ENCODE peak calls at places on chromosomes 3 and 15, in nine cellular contexts. W is CD8-positive, alpha-beta T cell; A is PC-3; D is heart right ventricle; E is progenitor cell of endocrine pancreas; T is right atrium auricular region; N is adrenal gland; Z is mammary epithelial cell; G is neural crest cell. Y is an unnamed sample.
A peak's percentile ranks its signal among the peaks of the same experiment; 100 is the strongest.

GRCh38 chr15:72782993-72783562 is 480 bp downstream of the ADPGK start:
- DNase-seq in T (peak; percentile 60), E (no peak), D (peak; percentile 44), Z (peak; percentile 41), A (peak; percentile 12), N (peak; percentile 56), W (peak; percentile 8), G (no peak), Y (peak; percentile 41)

GRCh38 chr15:62165029-62165792 is at the start of gene C2CD4B:
- DNase-seq in E (peak; percentile 41), N (peak; percentile 5), D (peak; percentile 82), G (peak; percentile 30), W (no peak), Z (peak; percentile 12), T (peak; percentile 62), A (no peak), Y (no peak)

GRCh38 chr3:71175722-71176365 is 407.7 kb downstream of the FOXP1 start:
- DNase-seq in G (no peak), A (no peak), Z (no peak), W (no peak), D (no peak), N (no peak), T (no peak), E (no peak), Y (no peak)

GRCh38 chr15:33955945-33956344 is 12.4 kb upstream of the CHRM5 start:
- DNase-seq in D (no peak), E (no peak), G (no peak), T (no peak), Z (no peak), N (no peak), A (no peak), W (no peak), Y (no peak)

GRCh38 chr15:52733696-52734255 is 54.6 kb upstream of the ATOSA start:
- DNase-seq in N (peak; percentile 3), E (no peak), G (no peak), W (no peak), D (no peak), A (no peak), T (no peak), Z (no peak), Y (no peak)

GRCh38 chr3:120145498-120146285 is 51.4 kb upstream of the GSK3B start:
- DNase-seq in E (no peak), Z (peak; percentile 100), A (peak; percentile 94), D (no peak), G (no peak), T (no peak), N (no peak), W (no peak), Y (peak; percentile 84)

GRCh38 chr3:89300519-89300918 is 193.1 kb downstream of the EPHA3 start:
- DNase-seq in W (no peak), E (no peak), G (no peak), A (peak; percentile 12), Z (peak; percentile 9), N (no peak), D (no peak), T (no peak), Y (no peak)

GRCh38 chr3:52432631-52433030 is 12.3 kb downstream of the SEMA3G start:
- DNase-seq in N (peak; percentile 76), G (no peak), T (no peak), Z (no peak), D (peak; percentile 72), A (no peak), E (no peak), W (no peak), Y (no peak)

GRCh38 chr3:126961191-126961790 is 21.6 kb upstream of the PLXNA1 start:
- DNase-seq in E (no peak), W (no peak), A (peak; percentile 75), T (peak; percentile 93), Z (peak; percentile 78), N (peak; percentile 89), D (peak; percentile 77), G (no peak), Y (peak; percentile 83)

GRCh38 chr3:112514527-112515128 is 15.4 kb upstream of the BTLA start:
- DNase-seq in W (no peak), D (no peak), A (no peak), E (no peak), T (no peak), Z (no peak), G (no peak), N (no peak), Y (no peak)

GRCh38 chr3:81214626-81215025 is 546.8 kb downstream of the GBE1 start:
- DNase-seq in T (no peak), N (no peak), D (no peak), G (no peak), A (peak; percentile 23), E (no peak), W (no peak), Z (no peak), Y (no peak)

GRCh38 chr3:51705276-51706020 is 1.4 kb upstream of the GRM2 start:
- DNase-seq in N (no peak), T (no peak), D (no peak), E (no peak), A (no peak), W (no peak), G (no peak), Z (no peak), Y (no peak)

GRCh38 chr3:16789344-16790100 is 95.2 kb upstream of the PLCL2 start:
- DNase-seq in Z (no peak), T (no peak), D (no peak), G (no peak), E (no peak), N (no peak), A (no peak), W (no peak), Y (no peak)

GRCh38 chr3:193894121-193894863 is 241.7 kb upstream of the HES1 start:
- DNase-seq in Z (no peak), W (no peak), T (no peak), N (peak; percentile 21), E (no peak), D (peak; percentile 42), A (no peak), G (no peak), Y (no peak)

DNA sequence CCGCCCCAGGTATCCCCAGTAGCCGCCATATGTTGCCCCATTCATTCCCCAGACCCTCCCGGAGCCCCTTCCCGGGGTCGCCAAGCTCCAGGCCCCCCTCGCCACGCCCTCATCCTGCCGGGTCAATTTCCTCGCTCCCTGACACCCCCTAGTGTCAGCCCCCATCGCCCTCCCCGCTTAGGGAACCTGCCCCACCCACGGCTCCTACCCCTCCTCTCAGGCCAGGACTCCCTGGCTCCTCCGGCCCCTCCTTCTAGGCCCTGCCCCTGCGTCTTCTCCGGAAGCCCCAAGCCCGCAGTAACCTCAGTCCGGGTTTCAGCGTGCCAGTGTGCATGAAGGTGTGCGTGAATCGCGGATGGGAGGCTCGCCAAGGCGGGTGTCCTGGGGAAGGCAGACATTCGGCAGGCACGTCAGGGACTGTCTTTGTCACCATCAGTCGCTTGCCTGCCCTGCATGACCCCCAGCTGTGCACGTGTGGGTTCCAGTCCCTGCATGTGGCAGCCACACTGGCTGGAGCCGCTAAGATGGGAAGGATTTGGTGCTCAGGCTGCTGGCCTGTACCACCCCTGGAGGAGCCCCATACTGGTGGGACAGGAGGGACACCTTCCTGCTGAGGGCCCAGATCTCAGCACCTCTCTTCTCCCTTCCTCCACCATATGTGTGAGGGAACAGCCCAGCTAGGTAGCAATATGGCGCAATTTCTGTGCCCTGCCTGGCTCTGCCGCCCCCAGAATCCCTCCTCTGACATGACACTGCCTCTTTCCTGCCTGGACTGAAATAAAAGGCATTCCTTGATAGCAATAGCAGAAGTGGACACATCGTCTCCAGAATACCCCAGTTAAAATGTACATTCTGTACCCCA is 704 bp downstream of the DISP2 start:
- DNase-seq in W (no peak), D (no peak), E (no peak), G (peak; percentile 24), N (no peak), T (no peak), A (peak; percentile 27), Z (no peak), Y (no peak)
- TF ChIP-seq CTCF in W (no peak), D (peak; percentile 22), E (peak; percentile 6), G (no peak), N (no peak), T (no peak), A (peak; percentile 25), Z (peak; percentile 6), Y (no peak)

DNA sequence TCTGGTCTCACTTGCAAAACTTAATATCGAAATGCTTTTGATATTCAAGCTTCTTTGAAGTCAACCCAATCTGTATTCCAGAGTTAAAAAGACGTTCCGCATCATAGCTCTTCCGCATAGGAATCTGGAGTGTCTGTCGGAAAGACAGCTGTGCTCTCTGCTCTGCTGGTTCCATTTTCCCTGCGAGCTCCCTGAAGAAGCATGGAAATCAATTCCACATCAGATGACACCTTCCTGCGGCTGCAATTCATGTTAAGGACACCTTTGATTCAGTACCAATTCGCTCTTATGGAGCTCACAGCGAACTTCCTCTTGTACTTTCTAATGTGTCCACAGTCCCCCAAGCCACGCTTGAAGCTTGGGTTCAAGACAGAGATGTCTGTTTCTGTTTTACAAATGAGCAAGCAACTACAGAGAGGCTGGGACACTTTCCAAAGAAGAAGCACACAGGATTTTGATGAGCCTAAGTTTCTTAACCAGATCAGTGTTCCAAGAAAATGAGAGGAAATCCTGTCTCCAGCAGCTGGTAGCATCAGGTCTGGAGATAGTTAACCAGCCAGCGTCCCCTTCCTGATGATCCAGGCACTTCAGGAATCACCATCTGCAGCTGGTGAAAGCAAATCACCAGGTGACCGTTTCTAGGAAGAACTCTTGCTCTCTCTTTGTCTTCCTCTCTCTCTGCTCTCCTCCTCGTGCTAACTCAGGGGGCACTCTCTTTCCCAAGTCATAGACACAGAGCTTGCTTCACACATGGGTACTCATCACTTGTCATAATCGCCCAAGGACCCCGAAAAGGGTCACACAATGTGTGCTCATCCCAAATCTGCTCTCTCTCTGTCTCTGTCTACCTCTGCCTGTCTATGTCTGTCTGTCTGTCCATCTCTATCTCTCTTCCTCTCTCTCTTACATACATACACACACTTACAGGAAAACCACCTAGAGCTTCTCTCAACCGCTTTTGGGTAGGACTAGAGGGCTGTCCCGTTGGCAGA is 281.7 kb downstream of the FAM43A start:
- DNase-seq in E (no peak), T (peak; percentile 16), Z (no peak), D (no peak), A (no peak), N (no peak), W (no peak), G (no peak), Y (no peak)
- TF ChIP-seq CTCF in E (no peak), T (no peak), Z (no peak), D (no peak), A (no peak), N (no peak), W (no peak), G (no peak), Y (no peak)

GRCh38 chr15:51499379-51499976 is 123.1 kb downstream of the DMXL2 start:
- DNase-seq in G (no peak), T (no peak), E (no peak), W (no peak), Z (peak; percentile 48), D (no peak), A (peak; percentile 60), N (no peak), Y (peak; percentile 52)
- TF ChIP-seq CTCF in G (peak; percentile 61), T (peak; percentile 22), E (peak; percentile 59), W (no peak), Z (peak; percentile 80), D (peak; percentile 25), A (peak; percentile 77), N (no peak), Y (peak; percentile 50)

DNA sequence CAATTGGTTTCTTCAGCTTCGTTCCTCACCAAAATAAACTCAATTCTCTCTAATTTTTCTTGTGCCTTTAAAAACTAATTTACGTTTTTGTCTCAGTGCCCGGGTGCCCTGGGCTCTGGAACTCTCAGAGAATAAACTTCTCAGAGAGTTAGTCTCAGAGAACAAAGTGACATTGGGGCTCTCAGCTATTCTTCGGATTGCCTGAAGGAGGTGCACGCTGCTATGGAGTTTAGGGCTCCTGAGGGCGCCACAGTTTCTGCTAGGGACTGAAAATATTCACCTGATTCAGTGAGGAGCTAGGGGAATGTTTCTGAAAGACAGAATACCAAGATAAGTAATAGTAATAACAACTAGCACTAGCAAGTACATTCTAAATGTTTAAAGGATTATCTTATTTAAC is 22.7 kb downstream of the ZIC4 start:
- DNase-seq in W (no peak), A (peak; percentile 18), E (no peak), N (no peak), T (no peak), D (no peak), G (no peak), Z (no peak), Y (no peak)
- TF ChIP-seq CTCF in W (no peak), A (peak; percentile 60), E (peak; percentile 50), N (no peak), T (no peak), D (no peak), G (peak; percentile 43), Z (peak; percentile 26), Y (no peak)

Y was measured in RWPE1.